ENCODE peak calls at places on chromosomes 13 and 19, in four cellular contexts. One of them, this sample, is unnamed.

GRCh38 chr13:51802601-51803000 is 1.4 kb downstream of the DHRS12 start:
- DNase-seq in PC-9: no peak
- DNase-seq in fibroblast of mammary gland: no peak
- DNase-seq in brain microvascular endothelial cell: no peak
- DNase-seq in this sample: no peak

GRCh38 chr13:77510156-77510555 is 25.4 kb upstream of the SCEL start:
- DNase-seq in brain microvascular endothelial cell: no peak
- DNase-seq in fibroblast of mammary gland: no peak
- DNase-seq in PC-9: no peak
- DNase-seq in this sample: no peak

GRCh38 chr13:51777921-51778320 is 26.0 kb downstream of the DHRS12 start:
- DNase-seq in PC-9: no peak
- DNase-seq in fibroblast of mammary gland: no peak
- DNase-seq in brain microvascular endothelial cell: no peak
- DNase-seq in this sample: no peak

GRCh38 chr13:40876020-40876738 is 86.8 kb downstream of the SLC25A15 start:
- DNase-seq in PC-9: no peak
- DNase-seq in brain microvascular endothelial cell: no peak
- DNase-seq in fibroblast of mammary gland: no peak
- DNase-seq in this sample: no peak

GRCh38 chr19:5914946-5915781 is 1.1 kb downstream of the CAPS start:
- DNase-seq in fibroblast of mammary gland: no peak
- DNase-seq in PC-9: peak
- DNase-seq in brain microvascular endothelial cell: no peak
- DNase-seq in this sample: no peak

GRCh38 chr13:23159205-23159586 is 21.6 kb upstream of the SGCG start:
- DNase-seq in PC-9: no peak
- DNase-seq in fibroblast of mammary gland: peak
- DNase-seq in brain microvascular endothelial cell: peak
- DNase-seq in this sample: peak

GRCh38 chr19:30222428-30222873 is 149.7 kb upstream of the ZNF536 start:
- DNase-seq in PC-9: no peak
- DNase-seq in brain microvascular endothelial cell: no peak
- DNase-seq in fibroblast of mammary gland: no peak
- DNase-seq in this sample: no peak

GRCh38 chr13:49569993-49570689 is 15.2 kb downstream of the RCBTB1 start:
- DNase-seq in brain microvascular endothelial cell: no peak
- DNase-seq in fibroblast of mammary gland: no peak
- DNase-seq in PC-9: peak
- DNase-seq in this sample: no peak

GRCh38 chr19:13899393-13899792 is 6.5 kb downstream of the BRME1 start:
- DNase-seq in brain microvascular endothelial cell: no peak
- DNase-seq in PC-9: no peak
- DNase-seq in fibroblast of mammary gland: no peak
- DNase-seq in this sample: no peak

GRCh38 chr13:92265408-92265807 is 867.0 kb downstream of the GPC5 start:
- DNase-seq in PC-9: no peak
- DNase-seq in fibroblast of mammary gland: peak
- DNase-seq in brain microvascular endothelial cell: no peak
- DNase-seq in this sample: peak

GRCh38 chr13:48653074-48654054 is at the start of gene CYSLTR2:
- DNase-seq in PC-9: no peak
- DNase-seq in brain microvascular endothelial cell: peak
- DNase-seq in fibroblast of mammary gland: peak
- DNase-seq in this sample: peak

GRCh38 chr19:3459322-3459881 is 20.9 kb downstream of the SMIM24 start:
- DNase-seq in brain microvascular endothelial cell: peak
- DNase-seq in PC-9: no peak
- DNase-seq in fibroblast of mammary gland: peak
- DNase-seq in this sample: peak

GRCh38 chr19:19487077-19488040 is 28.0 kb downstream of the TSSK6 start:
- DNase-seq in brain microvascular endothelial cell: no peak
- DNase-seq in fibroblast of mammary gland: no peak
- DNase-seq in PC-9: no peak
- DNase-seq in this sample: no peak

GRCh38 chr19:10118960-10119359 is 739 bp downstream of the EIF3G start:
- DNase-seq in brain microvascular endothelial cell: no peak
- DNase-seq in fibroblast of mammary gland: peak
- DNase-seq in PC-9: peak
- DNase-seq in this sample: no peak

GRCh38 chr13:96848275-96848674 is 146.0 kb downstream of the OXGR1 start:
- DNase-seq in fibroblast of mammary gland: no peak
- DNase-seq in PC-9: no peak
- DNase-seq in brain microvascular endothelial cell: no peak
- DNase-seq in this sample: no peak

GRCh38 chr19:57712222-57712621 is 3.2 kb upstream of the ZNF154 start:
- DNase-seq in fibroblast of mammary gland: no peak
- DNase-seq in brain microvascular endothelial cell: no peak
- DNase-seq in PC-9: no peak
- DNase-seq in this sample: no peak

GRCh38 chr13:108681986-108682562 is 52.7 kb downstream of the MYO16 start:
- DNase-seq in PC-9: no peak
- DNase-seq in fibroblast of mammary gland: no peak
- DNase-seq in brain microvascular endothelial cell: peak
- DNase-seq in this sample: peak

GRCh38 chr19:43782311-43782660 is 1.5 kb upstream of the KCNN4 start:
- DNase-seq in brain microvascular endothelial cell: no peak
- DNase-seq in fibroblast of mammary gland: no peak
- DNase-seq in PC-9: no peak
- DNase-seq in this sample: no peak

GRCh38 chr13:40776681-40777165 is 5.7 kb upstream of the MRPS31 start:
- DNase-seq in brain microvascular endothelial cell: peak
- DNase-seq in PC-9: no peak
- DNase-seq in fibroblast of mammary gland: peak
- DNase-seq in this sample: peak

GRCh38 chr13:47337781-47338507 is 441.1 kb upstream of the HTR2A start:
- DNase-seq in fibroblast of mammary gland: peak
- DNase-seq in brain microvascular endothelial cell: peak
- DNase-seq in PC-9: no peak
- DNase-seq in this sample: peak

GRCh38 chr13:65339236-65339635 is 1890.9 kb downstream of the PCDH9 start:
- DNase-seq in PC-9: no peak
- DNase-seq in fibroblast of mammary gland: no peak
- DNase-seq in brain microvascular endothelial cell: peak
- DNase-seq in this sample: no peak

GRCh38 chr13:44918323-44919102 is 70.8 kb downstream of the NUFIP1 start:
- DNase-seq in fibroblast of mammary gland: peak
- DNase-seq in brain microvascular endothelial cell: peak
- DNase-seq in PC-9: peak
- DNase-seq in this sample: peak

GRCh38 chr19:56955637-56956216 is 115.2 kb upstream of the PEG3 start:
- DNase-seq in fibroblast of mammary gland: no peak
- DNase-seq in PC-9: no peak
- DNase-seq in brain microvascular endothelial cell: no peak
- DNase-seq in this sample: no peak

GRCh38 chr19:48507911-48508439 is 3.7 kb downstream of the LMTK3 start:
- DNase-seq in PC-9: no peak
- DNase-seq in fibroblast of mammary gland: no peak
- DNase-seq in brain microvascular endothelial cell: no peak
- DNase-seq in this sample: no peak

GRCh38 chr13:49225358-49226042 is 5.4 kb downstream of the MLNR start:
- DNase-seq in PC-9: no peak
- DNase-seq in fibroblast of mammary gland: peak
- DNase-seq in brain microvascular endothelial cell: no peak
- DNase-seq in this sample: peak

GRCh38 chr19:3606690-3607289 is at the start of gene TBXA2R:
- DNase-seq in fibroblast of mammary gland: peak
- DNase-seq in PC-9: no peak
- DNase-seq in brain microvascular endothelial cell: peak
- DNase-seq in this sample: peak

GRCh38 chr13:47519626-47520025 is 481.4 kb downstream of the SUCLA2 start:
- DNase-seq in brain microvascular endothelial cell: no peak
- DNase-seq in PC-9: no peak
- DNase-seq in fibroblast of mammary gland: peak
- DNase-seq in this sample: no peak

GRCh38 chr13:26679945-26680516 is 80.6 kb downstream of the GPR12 start:
- DNase-seq in fibroblast of mammary gland: peak
- DNase-seq in PC-9: no peak
- DNase-seq in brain microvascular endothelial cell: peak
- DNase-seq in this sample: no peak

GRCh38 chr19:10043286-10043927 is 30.1 kb downstream of the RDH8 start:
- DNase-seq in brain microvascular endothelial cell: peak
- DNase-seq in fibroblast of mammary gland: peak
- DNase-seq in PC-9: peak
- DNase-seq in this sample: peak

GRCh38 chr19:55212447-55212846 is 3.1 kb upstream of the PTPRH start:
- DNase-seq in brain microvascular endothelial cell: no peak
- DNase-seq in fibroblast of mammary gland: no peak
- DNase-seq in PC-9: no peak
- DNase-seq in this sample: no peak

GRCh38 chr19:55213547-55213946 is 4.2 kb upstream of the PTPRH start:
- DNase-seq in PC-9: no peak
- DNase-seq in fibroblast of mammary gland: no peak
- DNase-seq in brain microvascular endothelial cell: no peak
- DNase-seq in this sample: no peak

GRCh38 chr19:55220525-55220924 is 8.0 kb downstream of the TMEM86B start:
- DNase-seq in brain microvascular endothelial cell: no peak
- DNase-seq in PC-9: no peak
- DNase-seq in fibroblast of mammary gland: no peak
- DNase-seq in this sample: no peak

GRCh38 chr19:55216461-55217198 is 7.3 kb upstream of the PTPRH start:
- DNase-seq in brain microvascular endothelial cell: peak
- DNase-seq in fibroblast of mammary gland: peak
- DNase-seq in PC-9: peak
- DNase-seq in this sample: peak
- H3K4me3 ChIP-seq in brain microvascular endothelial cell: peak
- H3K4me3 ChIP-seq in fibroblast of mammary gland: peak
- H3K4me3 ChIP-seq in PC-9: peak
- H3K4me3 ChIP-seq in this sample: peak

DNA sequence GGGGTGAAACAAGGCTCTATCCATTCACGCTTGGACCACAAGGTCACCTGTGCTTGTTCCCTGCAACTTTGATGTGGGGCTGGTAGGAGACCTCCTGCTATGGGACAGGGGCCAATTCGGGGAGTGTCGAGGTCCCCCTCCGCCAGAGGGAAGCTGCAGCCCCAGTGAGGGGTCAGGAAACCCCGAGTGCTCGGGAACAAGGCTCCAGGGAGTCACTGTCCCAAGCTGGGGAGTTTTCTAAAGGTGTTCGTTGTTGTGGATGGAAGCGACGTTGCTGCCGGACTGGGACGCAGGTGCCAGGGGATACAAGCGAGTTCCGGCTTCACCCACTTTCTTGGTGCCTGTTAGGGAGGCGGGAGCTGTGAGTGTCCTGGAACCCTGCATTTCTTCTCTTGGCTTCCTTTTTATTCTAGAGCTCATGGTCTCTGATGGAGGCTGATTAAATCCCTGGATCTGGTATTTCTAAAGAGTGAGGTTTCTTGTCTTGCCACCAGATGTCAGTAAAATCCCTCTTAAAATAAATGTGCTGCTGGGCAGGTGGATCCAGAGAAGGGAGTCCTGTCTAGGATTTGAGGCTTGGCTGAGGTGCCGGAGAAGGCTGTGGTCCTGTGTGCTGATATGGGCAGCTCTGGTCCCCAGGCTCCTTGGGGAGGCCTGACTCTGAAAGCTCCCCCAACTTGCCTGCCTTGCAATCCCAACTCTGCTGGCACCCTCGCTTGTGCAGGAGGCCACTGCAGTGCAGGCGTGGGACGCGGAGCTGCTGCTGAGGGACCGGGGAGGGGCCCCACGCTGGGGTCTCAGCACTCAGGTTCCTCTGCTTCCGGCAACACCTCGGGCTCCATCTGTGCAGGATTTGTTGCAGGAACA is 153.9 kb downstream of the TEX29 start:
- DNase-seq in fibroblast of mammary gland: peak
- DNase-seq in brain microvascular endothelial cell: peak
- DNase-seq in PC-9: peak
- DNase-seq in this sample: peak
- TF ChIP-seq CTCF in fibroblast of mammary gland: peak
- TF ChIP-seq CTCF in brain microvascular endothelial cell: peak
- TF ChIP-seq CTCF in PC-9: peak
- TF ChIP-seq CTCF in this sample: peak

GRCh38 chr19:18342090-18342632 is 1.8 kb downstream of the PGPEP1 start:
- DNase-seq in brain microvascular endothelial cell: no peak
- DNase-seq in fibroblast of mammary gland: no peak
- DNase-seq in PC-9: no peak
- DNase-seq in this sample: no peak

GRCh38 chr19:18340990-18341868 is 831 bp downstream of the PGPEP1 start:
- DNase-seq in brain microvascular endothelial cell: no peak
- DNase-seq in PC-9: peak
- DNase-seq in fibroblast of mammary gland: peak
- DNase-seq in this sample: no peak

GRCh38 chr19:18338471-18339001 is 1.9 kb upstream of the PGPEP1 start:
- DNase-seq in fibroblast of mammary gland: no peak
- DNase-seq in PC-9: no peak
- DNase-seq in brain microvascular endothelial cell: no peak
- DNase-seq in this sample: no peak

GRCh38 chr19:18340237-18340989 is at the start of gene PGPEP1:
- DNase-seq in fibroblast of mammary gland: peak
- DNase-seq in PC-9: peak
- DNase-seq in brain microvascular endothelial cell: no peak
- DNase-seq in this sample: peak

DNA sequence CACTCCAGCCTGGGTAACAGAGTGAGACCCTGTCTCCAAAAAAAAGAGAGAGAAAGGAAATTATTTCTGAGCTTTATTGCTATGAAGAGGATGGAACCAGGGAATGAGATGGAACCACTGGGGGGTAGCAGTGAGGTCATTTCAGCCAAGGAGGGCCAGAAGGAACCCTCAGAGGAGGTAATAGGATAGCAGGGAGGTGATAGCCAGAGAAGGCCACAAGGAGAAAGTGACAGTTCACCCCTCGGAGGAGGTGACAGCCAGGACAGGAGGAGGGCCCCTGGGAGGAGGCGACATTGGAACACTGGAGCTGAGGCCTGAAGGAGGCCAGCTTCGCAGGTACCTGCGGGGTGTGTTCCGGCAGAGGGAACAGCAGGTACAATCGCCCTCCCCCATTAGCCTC is 695 bp upstream of the PGPEP1 start:
- DNase-seq in brain microvascular endothelial cell: no peak
- DNase-seq in PC-9: peak
- DNase-seq in fibroblast of mammary gland: peak
- DNase-seq in this sample: peak
- H3K4me3 ChIP-seq in brain microvascular endothelial cell: no peak
- H3K4me3 ChIP-seq in PC-9: peak
- H3K4me3 ChIP-seq in fibroblast of mammary gland: no peak
- H3K4me3 ChIP-seq in this sample: no peak

DNA sequence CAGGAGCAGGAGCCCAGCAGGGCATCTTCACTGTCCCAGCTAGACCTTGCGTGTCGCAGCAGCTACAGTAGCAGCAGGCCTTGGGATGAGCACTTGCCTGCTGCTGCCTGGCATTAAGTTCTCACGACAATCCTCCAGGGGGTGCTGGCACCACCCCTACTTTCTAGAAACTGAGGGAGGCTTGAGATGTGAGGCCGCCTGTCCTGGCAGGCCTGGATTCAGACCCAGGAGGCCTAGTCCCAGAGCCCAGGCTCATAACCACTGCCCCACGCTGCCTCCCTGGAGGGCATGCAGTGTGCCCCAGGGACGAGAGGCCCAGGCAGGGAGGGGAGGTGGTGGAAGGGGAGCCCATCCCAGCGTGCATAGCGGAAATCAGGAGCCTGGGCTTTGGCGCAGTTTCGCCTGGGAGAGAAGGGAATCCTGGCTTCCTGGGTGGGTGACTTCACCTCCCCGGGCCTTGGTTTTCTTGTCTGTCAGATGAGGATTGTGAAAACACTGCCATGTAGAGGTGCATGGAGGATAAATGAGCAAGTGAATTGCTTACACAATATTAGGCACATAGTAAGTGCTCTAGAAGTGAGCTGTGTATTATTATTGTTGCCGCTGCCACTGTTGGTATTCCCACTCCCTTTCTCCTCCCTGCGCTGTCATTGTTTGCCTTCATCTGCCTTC is 26.1 kb downstream of the PPP5C start:
- DNase-seq in brain microvascular endothelial cell: peak
- DNase-seq in fibroblast of mammary gland: peak
- DNase-seq in PC-9: no peak
- DNase-seq in this sample: peak
- TF ChIP-seq CTCF in brain microvascular endothelial cell: peak
- TF ChIP-seq CTCF in fibroblast of mammary gland: peak
- TF ChIP-seq CTCF in PC-9: peak
- TF ChIP-seq CTCF in this sample: peak